ENCODE peak calls at places on chromosomes 13 and 19, in four cellular contexts. E is cardiac fibroblast, W is NCI-H1092 treated with DMSO at 0.1 percent for 48 hours, T is left cardiac atrium. U is an unnamed sample.

GRCh38 chr19:32675720-32676185 is at the start of gene RGS9BP:
- DNase-seq in E (peak), W (peak), T (peak), U (peak)

GRCh38 chr19:45492627-45493470 is 4.0 kb downstream of the RTN2 start:
- DNase-seq in E (peak), W (no peak), T (peak), U (no peak)

GRCh38 chr13:113642563-113642962 is 15.4 kb downstream of the ATP4B start:
- DNase-seq in E (no peak), W (no peak), T (no peak), U (no peak)

GRCh38 chr19:27522223-27522622 is 1690.7 kb downstream of the UQCRFS1 start:
- DNase-seq in E (no peak), W (no peak), T (no peak), U (no peak)

GRCh38 chr19:4379383-4380253 is 20.7 kb downstream of the SH3GL1 start:
- DNase-seq in E (peak), W (no peak), T (peak), U (no peak)

GRCh38 chr19:1856345-1856697 is 7.1 kb downstream of the KLF16 start:
- DNase-seq in E (no peak), W (no peak), T (no peak), U (no peak)

GRCh38 chr19:54653181-54653809 is 9.5 kb upstream of the LILRB4 start:
- DNase-seq in E (peak), W (peak), T (no peak), U (no peak)

GRCh38 chr19:10115392-10116084 is 4.0 kb downstream of the P2RY11 start:
- DNase-seq in E (no peak), W (no peak), T (no peak), U (no peak)

GRCh38 chr19:55606471-55606787 is 982 bp downstream of the ZNF865 start:
- DNase-seq in E (no peak), W (no peak), T (no peak), U (no peak)

GRCh38 chr19:48617146-48617937 is 1.6 kb downstream of the RPL18 start:
- DNase-seq in E (peak), W (no peak), T (no peak), U (no peak)

GRCh38 chr19:45494261-45494916 is 2.5 kb downstream of the RTN2 start:
- DNase-seq in E (no peak), W (no peak), T (no peak), U (no peak)

GRCh38 chr13:48304132-48304876 is 753 bp downstream of the RB1 start:
- DNase-seq in E (peak), W (peak), T (peak), U (no peak)

GRCh38 chr13:100490692-100491091 is 97.9 kb downstream of the GGACT start:
- DNase-seq in E (no peak), W (peak), T (no peak), U (no peak)

GRCh38 chr19:47682939-47683338 is 30.3 kb upstream of the EHD2 start:
- DNase-seq in E (peak), W (no peak), T (no peak), U (no peak)

GRCh38 chr19:6018786-6019185 is 40.8 kb upstream of the RANBP3 start:
- DNase-seq in E (no peak), W (no peak), T (peak), U (no peak)

GRCh38 chr19:12202250-12202649 is 39.4 kb downstream of the ZNF136 start:
- DNase-seq in E (no peak), W (peak), T (peak), U (peak)

GRCh38 chr13:85665286-85665685 is 133.9 kb downstream of the SLITRK6 start:
- DNase-seq in E (no peak), W (no peak), T (no peak), U (no peak)

GRCh38 chr13:28402057-28402381 is 92.9 kb downstream of the FLT1 start:
- DNase-seq in E (no peak), W (no peak), T (no peak), U (no peak)

GRCh38 chr19:15595069-15595468 is 19.9 kb upstream of the CYP4F8 start:
- DNase-seq in E (no peak), W (no peak), T (no peak), U (no peak)

GRCh38 chr13:80382576-80382975 is 41.6 kb upstream of the SPRY2 start:
- DNase-seq in E (no peak), W (peak), T (no peak), U (no peak)

GRCh38 chr13:97743946-97744345 is 209.5 kb upstream of the IPO5 start:
- DNase-seq in E (peak), W (no peak), T (no peak), U (no peak)

GRCh38 chr19:13629687-13630357 is 123.5 kb upstream of the CACNA1A start:
- DNase-seq in E (peak), W (no peak), T (no peak), U (no peak)

GRCh38 chr19:4597278-4597974 is 37.9 kb upstream of the SEMA6B start:
- DNase-seq in E (no peak), W (no peak), T (peak), U (peak)

GRCh38 chr19:38559428-38560401 is 58.0 kb downstream of the MAP4K1 start:
- DNase-seq in E (no peak), W (no peak), T (no peak), U (peak)

GRCh38 chr19:771332-771785 is 20.4 kb downstream of the MISP start:
- DNase-seq in E (peak), W (no peak), T (no peak), U (no peak)

GRCh38 chr13:111472559-111473460 is 152.4 kb downstream of the TEX29 start:
- DNase-seq in E (no peak), W (no peak), T (no peak), U (no peak)

GRCh38 chr19:38413416-38413815 is 10.5 kb downstream of the FAM98C start:
- DNase-seq in E (no peak), W (no peak), T (no peak), U (no peak)

GRCh38 chr19:13521066-13521465 is 14.8 kb upstream of the CACNA1A start:
- DNase-seq in E (no peak), W (no peak), T (no peak), U (no peak)

GRCh38 chr19:46903458-46903857 is 42.7 kb downstream of the ARHGAP35 start:
- DNase-seq in E (no peak), W (no peak), T (no peak), U (no peak)

GRCh38 chr13:42907745-42908144 is 84.3 kb downstream of the EPSTI1 start:
- DNase-seq in E (no peak), W (no peak), T (no peak), U (no peak)

GRCh38 chr19:3350014-3350663 is 16.2 kb upstream of the NFIC start:
- DNase-seq in E (peak), W (peak), T (no peak), U (no peak)

GRCh38 chr19:32691291-32691951 is at the start of gene NUDT19:
- DNase-seq in E (peak), W (peak), T (peak), U (peak)

GRCh38 chr19:45087531-45087930 is 5.4 kb upstream of the PPP1R37 start:
- DNase-seq in E (no peak), W (no peak), T (no peak), U (peak)

GRCh38 chr19:1911098-1911497 is 5.9 kb downstream of the ADAT3 start:
- DNase-seq in E (no peak), W (no peak), T (no peak), U (no peak)

GRCh38 chr13:74135306-74136088 is 1.3 kb upstream of the KLF12 start:
- DNase-seq in E (peak), W (peak), T (peak), U (peak)